ENCODE peak calls at places on chromosome 2, in six cellular contexts. L is H1, T is H9, H is IMR-90, N is neuronal stem cell, S is mesendoderm. U is an unnamed sample.

GRCh38 chr2:181752301-181752700 is 72.0 kb upstream of the NEUROD1 start:
- DNase-seq in L (no peak), T (no peak), H (peak; percentile 39), N (no peak), S (no peak), U (no peak)

GRCh38 chr2:219253753-219254589 is at the start of gene TUBA4A:
- DNase-seq in L (no peak), T (peak; percentile 91), H (peak; percentile 37), N (peak; percentile 39), S (peak; percentile 81), U (peak; percentile 63)

GRCh38 chr2:217407466-217407865 is 547.6 kb upstream of the TNP1 start:
- DNase-seq in L (no peak), T (no peak), H (no peak), N (no peak), S (no peak), U (no peak)

GRCh38 chr2:111666160-111666559 is 217.8 kb downstream of the ANAPC1 start:
- DNase-seq in L (no peak), T (no peak), H (no peak), N (no peak), S (no peak), U (no peak)

GRCh38 chr2:226758886-226759660 is 40.5 kb downstream of the IRS1 start:
- DNase-seq in L (no peak), T (no peak), H (peak; percentile 87), N (no peak), S (no peak), U (peak; percentile 89)

GRCh38 chr2:178241852-178242551 is 47.7 kb downstream of the OSBPL6 start:
- DNase-seq in L (no peak), T (no peak), H (peak; percentile 97), N (no peak), S (peak; percentile 80), U (peak; percentile 93)

GRCh38 chr2:165007162-165007744 is 51.9 kb upstream of the SLC38A11 start:
- DNase-seq in L (no peak), T (no peak), H (no peak), N (no peak), S (no peak), U (no peak)

GRCh38 chr2:113126845-113127645 is at the start of gene IL1RN:
- DNase-seq in L (no peak), T (no peak), H (no peak), N (no peak), S (no peak), U (no peak)

GRCh38 chr2:201344663-201345366 is 12.3 kb downstream of the FLACC1 start:
- DNase-seq in L (no peak), T (no peak), H (no peak), N (no peak), S (peak; percentile 68), U (no peak)

GRCh38 chr2:62309465-62310091 is 113.7 kb downstream of the B3GNT2 start:
- DNase-seq in L (no peak), T (peak; percentile 53), H (no peak), N (no peak), S (no peak), U (no peak)

GRCh38 chr2:10303634-10304378 is 1.1 kb downstream of the HPCAL1 start:
- DNase-seq in L (no peak), T (no peak), H (peak; percentile 56), N (peak; percentile 39), S (no peak), U (peak; percentile 50)

GRCh38 chr2:120892967-120893667 is 157.4 kb downstream of the GLI2 start:
- DNase-seq in L (no peak), T (no peak), H (peak; percentile 80), N (peak; percentile 88), S (no peak), U (peak; percentile 88)

GRCh38 chr2:43157506-43158232 is 68.7 kb downstream of the ZFP36L2 start:
- DNase-seq in L (no peak), T (no peak), H (no peak), N (no peak), S (no peak), U (no peak)

GRCh38 chr2:187051350-187051749 is 202.4 kb upstream of the ZSWIM2 start:
- DNase-seq in L (no peak), T (no peak), H (no peak), N (no peak), S (no peak), U (no peak)

GRCh38 chr2:218429951-218430692 is 11.2 kb downstream of the VIL1 start:
- DNase-seq in L (no peak), T (no peak), H (no peak), N (no peak), S (no peak), U (no peak)

GRCh38 chr2:136056077-136056688 is 61.8 kb downstream of the CXCR4 start:
- DNase-seq in L (no peak), T (no peak), H (no peak), N (no peak), S (no peak), U (no peak)

GRCh38 chr2:161995553-161996016 is 78.4 kb downstream of the DPP4 start:
- DNase-seq in L (no peak), T (no peak), H (no peak), N (no peak), S (no peak), U (no peak)

GRCh38 chr2:191869178-191869577 is 22.3 kb upstream of the CAVIN2 start:
- DNase-seq in L (peak; percentile 75), T (peak; percentile 86), H (peak; percentile 30), N (peak; percentile 56), S (peak; percentile 91), U (peak; percentile 46)

DNA sequence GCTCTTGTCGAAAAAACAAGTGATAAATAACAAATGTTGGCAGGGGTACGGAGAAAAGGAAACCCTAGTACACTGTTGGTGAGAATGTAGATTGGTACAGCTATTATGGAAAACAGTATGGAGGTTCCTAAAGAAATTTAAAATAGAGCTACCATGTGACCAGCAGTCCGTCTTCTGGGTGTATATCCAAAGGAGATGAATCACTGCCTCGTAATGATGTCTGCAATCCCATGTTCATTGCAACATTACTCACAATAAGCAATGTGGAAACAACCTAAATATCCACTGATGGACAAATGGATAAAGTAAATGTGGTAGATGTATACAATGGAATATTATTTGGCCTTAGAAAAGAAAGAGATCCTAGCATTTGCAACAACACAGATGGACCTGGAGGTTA is 50.6 kb downstream of the SLC16A14 start:
- DNase-seq in L (no peak), T (no peak), H (peak; percentile 91), N (no peak), S (no peak), U (peak; percentile 89)
- H2BK120ac ChIP-seq in L (no peak overlapping the region), T (no peak overlapping the region), H (peak overlapping the region; percentile 62), N (no peak overlapping the region), S (no peak overlapping the region), U (no peak overlapping the region)

GRCh38 chr2:207332473-207333212 is 166.9 kb upstream of the KLF7 start:
- DNase-seq in L (no peak), T (no peak), H (peak; percentile 30), N (no peak), S (no peak), U (peak; percentile 60)

GRCh38 chr2:207331674-207332073 is 165.9 kb upstream of the KLF7 start:
- DNase-seq in L (no peak), T (no peak), H (no peak), N (no peak), S (no peak), U (no peak)

GRCh38 chr2:207334631-207335371 is 169.1 kb upstream of the KLF7 start:
- DNase-seq in L (peak; percentile 79), T (peak; percentile 88), H (peak; percentile 100), N (peak; percentile 71), S (peak; percentile 96), U (peak; percentile 99)

GRCh38 chr2:207333599-207334308 is 168.0 kb upstream of the KLF7 start:
- DNase-seq in L (no peak), T (no peak), H (peak; percentile 44), N (no peak), S (no peak), U (peak; percentile 76)

GRCh38 chr2:207334309-207334630 is 168.5 kb upstream of the KLF7 start:
- DNase-seq in L (no peak), T (no peak), H (no peak), N (no peak), S (no peak), U (no peak)
- H2BK120ac ChIP-seq in L (peak overlapping the region; percentile 59), T (peak overlapping the region; percentile 62), H (peak overlapping the region; percentile 82), N (no peak overlapping the region), S (peak overlapping the region; percentile 96), U (peak overlapping the region; percentile 99)

GRCh38 chr2:46874236-46874929 is 41.2 kb downstream of the MCFD2 start:
- DNase-seq in L (no peak), T (no peak), H (peak; percentile 67), N (no peak), S (no peak), U (peak; percentile 75)

GRCh38 chr2:46872876-46873631 is 42.6 kb downstream of the MCFD2 start:
- DNase-seq in L (no peak), T (no peak), H (peak; percentile 33), N (no peak), S (no peak), U (no peak)

GRCh38 chr2:46871976-46872381 is 43.6 kb downstream of the MCFD2 start:
- DNase-seq in L (no peak), T (no peak), H (no peak), N (no peak), S (no peak), U (peak; percentile 68)

GRCh38 chr2:46875226-46875899 is 40.2 kb downstream of the MCFD2 start:
- DNase-seq in L (no peak), T (no peak), H (peak; percentile 28), N (no peak), S (no peak), U (peak; percentile 29)

GRCh38 chr2:46873632-46874068 is 42.0 kb downstream of the MCFD2 start:
- DNase-seq in L (peak; percentile 21), T (peak; percentile 66), H (peak; percentile 98), N (no peak), S (peak; percentile 91), U (peak; percentile 96)
- H2BK120ac ChIP-seq in L (no peak overlapping the region), T (no peak overlapping the region), H (peak overlapping the region; percentile 100), N (no peak overlapping the region), S (no peak overlapping the region), U (peak overlapping the region; percentile 55)

GRCh38 chr2:96882230-96882629 is 12.3 kb upstream of the SEMA4C start:
- DNase-seq in L (no peak), T (peak; percentile 65), H (no peak), N (no peak), S (peak; percentile 49), U (no peak)

GRCh38 chr2:96884299-96885156 is 14.6 kb upstream of the SEMA4C start:
- DNase-seq in L (no peak), T (no peak), H (no peak), N (no peak), S (no peak), U (no peak)

GRCh38 chr2:96882906-96883305 is 13.0 kb upstream of the SEMA4C start:
- DNase-seq in L (no peak), T (no peak), H (no peak), N (no peak), S (no peak), U (no peak)

GRCh38 chr2:96881349-96882195 is 11.7 kb upstream of the SEMA4C start:
- DNase-seq in L (no peak), T (peak; percentile 77), H (no peak), N (no peak), S (peak; percentile 94), U (no peak)

DNA sequence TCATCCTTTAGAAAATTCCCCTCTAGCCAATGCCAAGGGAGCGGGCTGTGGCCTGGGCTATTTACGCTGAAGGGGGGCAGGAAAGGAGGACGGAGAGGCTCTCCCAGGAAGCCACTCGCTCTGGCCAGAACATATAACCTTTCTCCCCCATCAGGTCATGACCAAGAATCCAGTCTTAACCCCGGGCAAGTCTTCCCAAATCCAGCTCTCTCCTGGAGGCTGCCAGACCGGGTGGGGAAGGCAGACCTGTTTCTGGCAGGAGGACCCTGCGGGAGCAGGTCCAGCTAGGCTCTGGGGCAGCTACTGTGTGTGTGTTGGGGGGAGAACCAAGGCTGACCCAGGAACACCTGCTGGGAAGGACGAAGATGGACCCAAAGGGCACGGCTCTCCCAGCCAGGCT is 13.4 kb upstream of the SEMA4C start:
- DNase-seq in L (no peak), T (no peak), H (no peak), N (no peak), S (no peak), U (no peak)
- H2BK120ac ChIP-seq in L (no peak overlapping the region), T (no peak overlapping the region), H (no peak overlapping the region), N (peak overlapping the region; percentile 67), S (no peak overlapping the region), U (no peak overlapping the region)

U was measured in mesenchymal stem cell.